ENCODE peak calls at places on chromosomes 4 and X, in five cellular contexts. One of them, this sample, is unnamed.

GRCh38 chr4:1191621-1192020 is 19.2 kb upstream of the SPON2 start:
- DNase-seq in HepG2: no peak
- DNase-seq in SK-N-SH: no peak
- DNase-seq in K562: no peak
- DNase-seq in A549: no peak
- DNase-seq in this sample: no peak

GRCh38 chrX:98568795-98569194 is 1685.1 kb downstream of the RPA4 start:
- DNase-seq in A549: no peak
- DNase-seq in HepG2: no peak
- DNase-seq in K562: no peak
- DNase-seq in SK-N-SH: no peak
- DNase-seq in this sample: no peak

GRCh38 chrX:11499076-11500044 is 166.4 kb downstream of the ARHGAP6 start:
- DNase-seq in K562: no peak
- DNase-seq in SK-N-SH: no peak
- DNase-seq in HepG2: no peak
- DNase-seq in A549: no peak
- DNase-seq in this sample: no peak

GRCh38 chr4:125316781-125317525 is 2.2 kb downstream of the FAT4 start:
- DNase-seq in K562: no peak
- DNase-seq in A549: peak
- DNase-seq in SK-N-SH: peak
- DNase-seq in HepG2: no peak
- DNase-seq in this sample: no peak

GRCh38 chrX:54865208-54865607 is 55.4 kb upstream of the TRO start:
- DNase-seq in SK-N-SH: no peak
- DNase-seq in HepG2: no peak
- DNase-seq in K562: no peak
- DNase-seq in A549: no peak
- DNase-seq in this sample: no peak

GRCh38 chrX:13473666-13474516 is 95.5 kb upstream of the EGFL6 start:
- DNase-seq in HepG2: no peak
- DNase-seq in SK-N-SH: no peak
- DNase-seq in K562: no peak
- DNase-seq in A549: no peak
- DNase-seq in this sample: peak

GRCh38 chr4:105088110-105088879 is 58.4 kb upstream of the TET2 start:
- DNase-seq in SK-N-SH: no peak
- DNase-seq in HepG2: no peak
- DNase-seq in A549: peak
- DNase-seq in K562: no peak
- DNase-seq in this sample: no peak

GRCh38 chr4:86921608-86922252 is 13.1 kb upstream of the AFF1 start:
- DNase-seq in A549: no peak
- DNase-seq in HepG2: no peak
- DNase-seq in K562: no peak
- DNase-seq in SK-N-SH: no peak
- DNase-seq in this sample: no peak

GRCh38 chr4:22048326-22048725 is 99.8 kb upstream of the KCNIP4 start:
- DNase-seq in K562: no peak
- DNase-seq in HepG2: no peak
- DNase-seq in SK-N-SH: no peak
- DNase-seq in A549: no peak
- DNase-seq in this sample: no peak

GRCh38 chr4:108144451-108144850 is 24.3 kb downstream of the LEF1 start:
- DNase-seq in HepG2: no peak
- DNase-seq in SK-N-SH: no peak
- DNase-seq in A549: no peak
- DNase-seq in K562: peak
- DNase-seq in this sample: no peak

GRCh38 chrX:112945796-112946195 is 105.2 kb upstream of the AMOT start:
- DNase-seq in A549: no peak
- DNase-seq in K562: no peak
- DNase-seq in HepG2: no peak
- DNase-seq in SK-N-SH: no peak
- DNase-seq in this sample: no peak

GRCh38 chrX:112946227-112946626 is 105.6 kb upstream of the AMOT start:
- DNase-seq in A549: no peak
- DNase-seq in K562: no peak
- DNase-seq in SK-N-SH: no peak
- DNase-seq in HepG2: no peak
- DNase-seq in this sample: no peak

GRCh38 chrX:112947981-112948380 is 107.3 kb upstream of the AMOT start:
- DNase-seq in A549: no peak
- DNase-seq in K562: no peak
- DNase-seq in HepG2: no peak
- DNase-seq in SK-N-SH: no peak
- DNase-seq in this sample: no peak
- TF ChIP-seq USF2 in A549: no peak
- TF ChIP-seq USF2 in K562: no peak
- TF ChIP-seq USF2 in HepG2: no peak
- TF ChIP-seq USF2 in SK-N-SH: no peak
- TF ChIP-seq USF2 in this sample: no peak

GRCh38 chr4:153002110-153002509 is 66.0 kb downstream of the FHDC1 start:
- DNase-seq in A549: no peak
- DNase-seq in SK-N-SH: no peak
- DNase-seq in HepG2: no peak
- DNase-seq in K562: no peak
- DNase-seq in this sample: no peak
- TF ChIP-seq USF2 in A549: no peak
- TF ChIP-seq USF2 in SK-N-SH: no peak
- TF ChIP-seq USF2 in HepG2: no peak
- TF ChIP-seq USF2 in K562: no peak
- TF ChIP-seq USF2 in this sample: no peak

DNA sequence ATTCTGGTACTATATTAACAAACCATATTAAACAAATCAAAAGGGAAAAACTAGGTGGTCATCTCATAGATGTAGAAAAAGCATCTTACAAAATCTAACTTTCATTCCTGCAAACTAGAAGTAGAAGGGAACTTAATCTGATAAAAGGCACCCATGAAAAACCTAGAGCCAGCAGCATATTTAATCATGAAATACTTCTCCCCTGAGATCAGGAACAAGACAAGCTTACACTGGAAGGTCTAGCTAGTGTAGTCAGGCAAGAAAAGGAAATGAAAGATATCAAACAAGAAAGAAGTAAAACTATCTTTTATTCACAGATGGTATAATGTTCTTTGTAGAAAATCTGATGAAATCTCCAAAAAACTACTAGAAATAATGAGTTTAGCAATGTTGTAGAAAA is 41.2 kb downstream of the ATP10D start:
- DNase-seq in SK-N-SH: no peak
- DNase-seq in HepG2: no peak
- DNase-seq in K562: no peak
- DNase-seq in A549: no peak
- DNase-seq in this sample: no peak
- TF ChIP-seq USF2 in SK-N-SH: no peak
- TF ChIP-seq USF2 in HepG2: no peak
- TF ChIP-seq USF2 in K562: no peak
- TF ChIP-seq USF2 in A549: no peak
- TF ChIP-seq USF2 in this sample: no peak

DNA sequence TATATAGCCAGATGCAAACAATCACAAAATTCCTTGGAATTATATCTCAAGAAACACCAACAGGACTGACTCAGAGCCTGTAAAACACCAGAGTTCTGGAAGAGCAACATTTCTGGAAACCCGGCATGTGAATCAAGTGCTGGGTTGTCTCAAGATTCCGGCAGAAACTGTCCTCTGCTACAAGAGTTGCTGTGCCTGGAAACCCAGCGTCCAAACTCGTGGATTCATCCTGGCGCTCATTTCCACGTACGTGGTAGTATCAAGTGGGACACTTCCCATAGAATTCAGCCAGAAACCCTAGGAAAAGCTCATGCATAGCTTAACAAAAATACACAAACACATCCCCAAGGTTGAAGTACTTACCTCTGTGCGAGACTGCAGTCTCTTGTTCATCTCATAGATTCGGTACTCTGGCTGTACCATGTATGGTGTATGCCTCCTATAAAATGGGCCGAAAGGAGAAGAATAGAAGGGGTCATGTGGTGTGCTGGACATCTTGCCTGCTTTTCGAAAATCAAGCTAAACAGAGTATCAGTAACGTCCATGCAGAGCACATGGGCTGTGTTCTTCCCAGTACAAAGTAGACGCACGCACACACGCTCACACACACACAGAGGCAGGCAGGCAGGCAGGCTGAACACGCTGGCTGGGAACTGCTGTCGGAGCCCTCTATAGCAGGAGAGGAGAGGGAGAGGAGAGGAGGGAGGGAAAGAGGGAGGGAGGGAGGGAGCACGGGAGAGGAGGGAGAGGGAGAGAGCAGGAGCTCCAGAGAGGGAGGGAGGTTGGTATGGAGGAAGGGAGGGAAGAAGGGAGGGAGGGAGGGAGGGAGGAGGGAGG is at the start of gene LDB2:
- DNase-seq in K562: no peak
- DNase-seq in HepG2: no peak
- DNase-seq in SK-N-SH: peak
- DNase-seq in A549: no peak
- DNase-seq in this sample: no peak
- TF ChIP-seq USF2 in K562: no peak
- TF ChIP-seq USF2 in HepG2: no peak
- TF ChIP-seq USF2 in SK-N-SH: no peak
- TF ChIP-seq USF2 in A549: no peak
- TF ChIP-seq USF2 in this sample: no peak

This sample was measured in GM12878.